ENCODE peak calls at places on chromosomes 4 and X, in seven cellular contexts. A, K, B, U, V, D and W are unnamed samples.

GRCh38 chrX:10198254-10198653 is 41.5 kb downstream of the CLCN4 start:
- DNase-seq in A (no peak), K (no peak), B (no peak), U (no peak), V (no peak), D (no peak), W (no peak)

GRCh38 chrX:16852617-16853179 is 17.5 kb downstream of the RBBP7 start:
- DNase-seq in A (no peak), K (no peak), B (no peak), U (no peak), V (no peak), D (no peak), W (peak)

GRCh38 chr4:33025236-33025635 is 2305.1 kb downstream of the PCDH7 start:
- DNase-seq in A (no peak), K (no peak), B (no peak), U (no peak), V (no peak), D (no peak), W (no peak)

GRCh38 chr4:124641715-124642380 is 70.7 kb downstream of the ANKRD50 start:
- DNase-seq in A (peak), K (no peak), B (no peak), U (no peak), V (no peak), D (no peak), W (peak)

GRCh38 chr4:86924805-86925204 is 10.0 kb upstream of the AFF1 start:
- DNase-seq in A (peak), K (no peak), B (no peak), U (no peak), V (no peak), D (no peak), W (no peak)

GRCh38 chrX:100207331-100208024 is 202.6 kb downstream of the PCDH19 start:
- DNase-seq in A (no peak), K (no peak), B (no peak), U (no peak), V (no peak), D (no peak), W (no peak)

GRCh38 chr4:3700736-3701135 is 65.4 kb upstream of the ADRA2C start:
- DNase-seq in A (no peak), K (no peak), B (no peak), U (no peak), V (no peak), D (no peak), W (no peak)

GRCh38 chrX:96984538-96984937 is 100.8 kb downstream of the RPA4 start:
- DNase-seq in A (no peak), K (no peak), B (no peak), U (no peak), V (no peak), D (no peak), W (no peak)

GRCh38 chr4:40992472-40993298 is 221.7 kb downstream of the APBB2 start:
- DNase-seq in A (peak), K (no peak), B (no peak), U (no peak), V (peak), D (no peak), W (peak)

GRCh38 chr4:101349346-101350064 is 2.2 kb upstream of the PPP3CA start:
- DNase-seq in A (no peak), K (no peak), B (peak), U (peak), V (no peak), D (no peak), W (peak)

GRCh38 chrX:32116047-32116446 is 1044.2 kb upstream of the FTHL17 start:
- DNase-seq in A (no peak), K (no peak), B (no peak), U (no peak), V (no peak), D (no peak), W (no peak)

GRCh38 chrX:33273521-33273920 is 62.2 kb upstream of the DMD start:
- DNase-seq in A (no peak), K (no peak), B (no peak), U (no peak), V (no peak), D (no peak), W (no peak)

GRCh38 chr4:80156410-80156809 is 40.9 kb upstream of the PRDM8 start:
- DNase-seq in A (no peak), K (no peak), B (no peak), U (no peak), V (no peak), D (no peak), W (no peak)

GRCh38 chrX:40465735-40466551 is 114.8 kb upstream of the ATP6AP2 start:
- DNase-seq in A (no peak), K (no peak), B (no peak), U (no peak), V (no peak), D (no peak), W (no peak)

GRCh38 chr4:87985097-87985886 is 9.8 kb downstream of the SPP1 start:
- DNase-seq in A (peak), K (no peak), B (peak), U (peak), V (peak), D (peak), W (peak)

GRCh38 chrX:19839770-19840254 is 47.6 kb downstream of the SH3KBP1 start:
- DNase-seq in A (no peak), K (no peak), B (no peak), U (no peak), V (no peak), D (no peak), W (no peak)

GRCh38 chrX:13690836-13691235 is 1.9 kb downstream of the RAB9A start:
- DNase-seq in A (no peak), K (no peak), B (no peak), U (no peak), V (no peak), D (no peak), W (no peak)

GRCh38 chrX:83160096-83160495 is 348.0 kb upstream of the POU3F4 start:
- DNase-seq in A (no peak), K (no peak), B (no peak), U (no peak), V (no peak), D (no peak), W (no peak)

GRCh38 chr4:83569967-83570366 is 34.1 kb downstream of the GPAT3 start:
- DNase-seq in A (no peak), K (no peak), B (no peak), U (no peak), V (no peak), D (no peak), W (no peak)

GRCh38 chr4:111215755-111216154 is 592.9 kb upstream of the PITX2 start:
- DNase-seq in A (no peak), K (no peak), B (no peak), U (no peak), V (no peak), D (no peak), W (no peak)

GRCh38 chrX:40423299-40423698 is 157.5 kb upstream of the ATP6AP2 start:
- DNase-seq in A (peak), K (no peak), B (peak), U (no peak), V (no peak), D (no peak), W (no peak)

GRCh38 chr4:6269400-6269650 is 325 bp upstream of the WFS1 start:
- DNase-seq in A (no peak), K (no peak), B (no peak), U (no peak), V (no peak), D (no peak), W (no peak)

GRCh38 chrX:68234171-68234910 is 199.0 kb downstream of the OPHN1 start:
- DNase-seq in A (no peak), K (no peak), B (no peak), U (no peak), V (no peak), D (peak), W (peak)

GRCh38 chr4:4695497-4695896 is 153.6 kb upstream of the STX18 start:
- DNase-seq in A (no peak), K (no peak), B (no peak), U (no peak), V (no peak), D (no peak), W (no peak)

GRCh38 chr4:158094413-158095110 is 78.3 kb downstream of the GASK1B start:
- DNase-seq in A (peak), K (no peak), B (no peak), U (no peak), V (no peak), D (no peak), W (no peak)

GRCh38 chr4:44448548-44449443 is at the start of gene KCTD8:
- DNase-seq in A (peak), K (peak), B (peak), U (peak), V (peak), D (peak), W (peak)

GRCh38 chr4:146932111-146932510 is 13.6 kb downstream of the TTC29 start:
- DNase-seq in A (no peak), K (no peak), B (no peak), U (no peak), V (no peak), D (no peak), W (no peak)

GRCh38 chr4:177530561-177530960 is 88.3 kb upstream of the AGA start:
- DNase-seq in A (no peak), K (no peak), B (no peak), U (no peak), V (no peak), D (no peak), W (no peak)

GRCh38 chrX:574830-575229 is 55.8 kb upstream of the SHOX start:
- DNase-seq in A (no peak), K (no peak), B (no peak), U (no peak), V (no peak), D (no peak), W (no peak)

GRCh38 chr4:52103314-52103713 is 52.2 kb downstream of the SPATA18 start:
- DNase-seq in A (no peak), K (no peak), B (no peak), U (no peak), V (no peak), D (peak), W (peak)

GRCh38 chr4:175705407-175705806 is 106.7 kb downstream of the GPM6A start:
- DNase-seq in A (peak), K (no peak), B (peak), U (peak), V (peak), D (peak), W (peak)

GRCh38 chr4:6969826-6970800 is 60.5 kb downstream of the TBC1D14 start:
- DNase-seq in A (no peak), K (no peak), B (no peak), U (no peak), V (no peak), D (no peak), W (no peak)

GRCh38 chrX:105648732-105649131 is 173.6 kb upstream of the NRK start:
- DNase-seq in A (no peak), K (no peak), B (no peak), U (no peak), V (no peak), D (no peak), W (no peak)

GRCh38 chr4:88522702-88523324 is 763 bp downstream of the PYURF start:
- DNase-seq in A (peak), K (no peak), B (peak), U (no peak), V (no peak), D (peak), W (peak)

GRCh38 chr4:3699261-3699660 is 66.9 kb upstream of the ADRA2C start:
- DNase-seq in A (no peak), K (no peak), B (no peak), U (no peak), V (no peak), D (no peak), W (no peak)

GRCh38 chr4:1202526-1203378 is 30.4 kb upstream of the SPON2 start:
- DNase-seq in A (no peak), K (no peak), B (no peak), U (no peak), V (no peak), D (no peak), W (no peak)